ENCODE peak calls at places on chromosome 10, in nine cellular contexts. J is cardiac muscle cell, T is thyroid gland, I is A549, X is astrocyte, C is WERI-Rb-1, S is tibial artery, Y is AG04450, Q is body of pancreas. P is an unnamed sample.

GRCh38 chr10:61963669-61964058 is 62.2 kb downstream of the ARID5B start:
- DNase-seq in T (no peak), Y (no peak), S (no peak), J (no peak), I (no peak), Q (no peak), X (no peak), C (no peak), P (no peak)

GRCh38 chr10:12703813-12704212 is 297.7 kb downstream of the CCDC3 start:
- DNase-seq in Y (peak; percentile 52), S (no peak), J (peak; percentile 71), Q (no peak), I (no peak), C (no peak), X (peak; percentile 88), T (no peak), P (no peak)

GRCh38 chr10:77637986-77638765 is 568 bp upstream of the KCNMA1 start:
- DNase-seq in J (peak; percentile 46), X (peak; percentile 60), S (peak; percentile 81), T (peak; percentile 7), I (peak; percentile 38), Q (peak; percentile 53), Y (no peak), C (peak; percentile 71), P (no peak)

GRCh38 chr10:4399571-4399970 is 426.4 kb upstream of the AKR1E2 start:
- DNase-seq in Q (no peak), J (peak; percentile 29), X (peak; percentile 4), Y (no peak), S (no peak), I (no peak), C (no peak), T (no peak), P (no peak)

GRCh38 chr10:48291190-48291589 is 15.3 kb upstream of the MAPK8 start:
- DNase-seq in T (no peak), S (no peak), J (no peak), Y (no peak), I (no peak), X (no peak), C (no peak), Q (no peak), P (no peak)

GRCh38 chr10:71333154-71333887 is 14.3 kb downstream of the SLC29A3 start:
- DNase-seq in I (no peak), J (no peak), Y (no peak), Q (no peak), X (no peak), T (no peak), S (peak; percentile 71), C (no peak), P (peak; percentile 20)

GRCh38 chr10:74983383-74983782 is 128.1 kb upstream of the SAMD8 start:
- DNase-seq in Y (no peak), C (no peak), Q (no peak), T (no peak), S (no peak), J (no peak), I (no peak), X (no peak), P (no peak)

GRCh38 chr10:104937528-104937927 is 296.4 kb downstream of the SORCS3 start:
- DNase-seq in C (no peak), I (peak; percentile 33), T (peak; percentile 3), J (no peak), Q (peak; percentile 91), S (no peak), X (peak; percentile 98), Y (no peak), P (peak; percentile 10)

GRCh38 chr10:53209941-53210611 is 437.5 kb upstream of the MBL2 start:
- DNase-seq in Q (no peak), S (no peak), X (peak; percentile 0), J (peak; percentile 6), T (no peak), Y (no peak), C (no peak), I (no peak), P (no peak)

GRCh38 chr10:4981722-4982471 is 18.7 kb downstream of the AKR1C1 start:
- DNase-seq in X (peak; percentile 31), I (no peak), Y (no peak), C (peak; percentile 3), Q (peak; percentile 84), J (peak; percentile 62), S (no peak), T (peak; percentile 75), P (no peak)

GRCh38 chr10:99235872-99236626 is 397 bp upstream of the HPSE2 start:
- DNase-seq in T (no peak), J (peak; percentile 34), S (no peak), C (no peak), Q (no peak), X (no peak), Y (no peak), I (no peak), P (no peak)

GRCh38 chr10:12419279-12419847 is 70.0 kb downstream of the CAMK1D start:
- DNase-seq in C (no peak), I (no peak), Y (peak; percentile 93), X (peak; percentile 100), Q (peak; percentile 15), T (peak; percentile 29), J (peak; percentile 90), S (peak; percentile 80), P (peak; percentile 92)

GRCh38 chr10:52740913-52741675 is 31.5 kb downstream of the MBL2 start:
- DNase-seq in T (peak; percentile 27), C (peak; percentile 28), X (no peak), S (no peak), Y (no peak), I (peak; percentile 44), J (peak; percentile 62), Q (peak; percentile 29), P (no peak)

GRCh38 chr10:75616076-75616475 is 184.7 kb downstream of the LRMDA start:
- DNase-seq in C (no peak), S (no peak), J (no peak), T (no peak), X (no peak), Y (no peak), I (no peak), Q (no peak), P (no peak)

GRCh38 chr10:75261813-75262725 is 26.3 kb upstream of the COMTD1 start:
- DNase-seq in J (no peak), T (no peak), X (no peak), S (no peak), Q (peak; percentile 87), Y (no peak), C (peak; percentile 37), I (no peak), P (no peak)

GRCh38 chr10:7519351-7519750 is 108.5 kb upstream of the SFMBT2 start:
- DNase-seq in I (no peak), X (peak; percentile 11), Y (no peak), S (no peak), C (no peak), J (no peak), T (no peak), Q (no peak), P (peak; percentile 14)
- H3K27ac ChIP-seq in I (no peak overlapping the region), X (no peak overlapping the region), Y (no peak overlapping the region), S (no peak overlapping the region), C (no peak overlapping the region), J (no peak overlapping the region), T (no peak overlapping the region), Q (no peak overlapping the region), P (no peak overlapping the region)

GRCh38 chr10:1230138-1230537 is 174.0 kb downstream of the WDR37 start:
- DNase-seq in X (no peak), S (no peak), T (no peak), Y (no peak), J (no peak), Q (no peak), C (no peak), I (no peak), P (no peak)
- H3K27ac ChIP-seq in X (no peak overlapping the region), S (no peak overlapping the region), T (no peak overlapping the region), Y (no peak overlapping the region), J (no peak overlapping the region), Q (no peak overlapping the region), C (no peak overlapping the region), I (no peak overlapping the region), P (no peak overlapping the region)

GRCh38 chr10:110782616-110783015 is 89.1 kb upstream of the PDCD4 start:
- DNase-seq in X (no peak), J (no peak), Y (no peak), T (no peak), C (no peak), S (no peak), I (no peak), Q (no peak), P (no peak)

GRCh38 chr10:110781139-110781538 is 90.6 kb upstream of the PDCD4 start:
- DNase-seq in C (no peak), X (no peak), I (no peak), Q (no peak), S (no peak), T (no peak), J (no peak), Y (no peak), P (no peak)

GRCh38 chr10:110783509-110784103 is 88.1 kb upstream of the PDCD4 start:
- DNase-seq in Y (no peak), X (no peak), J (peak; percentile 52), C (no peak), Q (no peak), T (no peak), S (no peak), I (no peak), P (no peak)

GRCh38 chr10:110786172-110786571 is 85.6 kb upstream of the PDCD4 start:
- DNase-seq in Q (no peak), Y (no peak), S (no peak), I (no peak), J (no peak), T (peak; percentile 95), C (no peak), X (no peak), P (no peak)

DNA sequence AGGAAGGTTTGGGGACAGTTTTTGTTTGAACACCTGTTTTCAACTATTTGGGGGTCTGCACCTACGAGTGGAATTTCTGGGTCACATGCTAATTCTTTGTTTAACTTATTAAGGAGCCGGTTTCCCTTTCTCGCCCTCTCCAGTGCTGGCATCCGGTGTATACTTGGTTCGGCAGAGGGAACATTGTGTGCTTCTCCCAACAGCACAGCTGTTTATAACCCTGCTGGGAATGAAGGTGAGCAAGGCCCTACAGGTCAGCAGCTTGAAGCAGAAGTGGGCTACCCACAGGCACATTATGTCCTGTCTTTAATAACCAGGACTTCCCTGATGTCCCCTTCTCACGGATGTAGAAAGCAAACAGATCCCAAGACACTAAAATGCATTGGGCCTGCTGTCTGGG is 87.5 kb upstream of the PDCD4 start:
- DNase-seq in Y (no peak), T (peak; percentile 90), C (no peak), Q (peak; percentile 76), X (no peak), I (no peak), J (no peak), S (no peak), P (no peak)
- H3K27ac ChIP-seq in Y (no peak overlapping the region), T (peak overlapping the region; percentile 82), C (no peak overlapping the region), Q (peak overlapping the region; percentile 70), X (no peak overlapping the region), I (no peak overlapping the region), J (no peak overlapping the region), S (no peak overlapping the region), P (no peak overlapping the region)

DNA sequence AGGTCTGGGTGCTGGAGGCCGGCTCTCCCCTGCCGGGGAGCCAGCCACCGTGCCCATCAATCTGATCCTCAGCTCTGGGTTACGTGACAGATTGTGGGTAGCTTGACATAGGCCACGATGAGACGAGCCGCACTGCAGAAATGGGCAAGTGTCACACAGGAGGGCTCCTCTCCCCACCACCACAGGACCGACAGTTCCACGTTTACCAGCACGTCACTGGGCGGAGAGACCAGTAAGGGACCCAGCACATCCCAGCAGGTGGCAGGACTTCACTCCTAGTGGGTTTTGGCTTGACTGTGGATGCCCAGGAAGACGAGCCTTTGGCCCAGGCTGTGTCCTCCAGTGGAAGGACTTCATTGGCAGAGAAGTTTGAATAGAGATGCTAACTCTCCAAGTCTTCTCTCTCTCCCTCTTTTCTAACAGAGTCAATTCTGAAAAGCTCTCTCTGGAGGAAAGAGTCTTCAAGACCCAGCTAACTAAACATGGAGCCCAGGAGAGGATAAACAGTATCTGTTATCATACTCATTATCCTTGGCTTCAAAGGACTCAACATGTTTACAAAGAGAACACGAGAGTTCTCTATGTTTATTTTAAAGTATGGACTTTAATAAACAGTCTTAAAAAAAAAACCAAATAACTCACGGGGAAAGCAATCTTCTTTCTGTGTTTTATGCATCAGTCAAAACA is 129.3 kb upstream of the JCAD start:
- DNase-seq in C (no peak), I (no peak), S (no peak), J (no peak), X (no peak), Q (no peak), T (no peak), Y (no peak), P (no peak)
- H3K27ac ChIP-seq in C (no peak overlapping the region), I (no peak overlapping the region), S (no peak overlapping the region), J (no peak overlapping the region), X (no peak overlapping the region), Q (no peak overlapping the region), T (no peak overlapping the region), Y (no peak overlapping the region), P (no peak overlapping the region)

P was measured in epithelial cell of prostate.